ENCODE peak calls at places on chromosomes 13 and 19, in eight cellular contexts. One of them, this sample, is unnamed. For H3K4me1, the result is how much of the 10 kb centered on the place peaks cover.

GRCh38 chr19:54137913-54138776 is 583 bp downstream of the CNOT3 start:
- DNase-seq in A549: no peak
- DNase-seq in colonic mucosa: peak
- DNase-seq in esophagus squamous epithelium: no peak
- DNase-seq in HCT116: no peak
- DNase-seq in Peyer's patch: no peak
- DNase-seq in stomach: no peak
- DNase-seq in GM23338: peak
- DNase-seq in this sample: peak

GRCh38 chr13:24065172-24065571 is 95.3 kb upstream of the SPATA13 start:
- DNase-seq in GM23338: no peak
- DNase-seq in HCT116: no peak
- DNase-seq in Peyer's patch: no peak
- DNase-seq in A549: no peak
- DNase-seq in colonic mucosa: no peak
- DNase-seq in esophagus squamous epithelium: no peak
- DNase-seq in stomach: no peak
- DNase-seq in this sample: no peak

GRCh38 chr13:57631607-57632275 is at the start of gene PCDH17:
- DNase-seq in Peyer's patch: peak
- DNase-seq in GM23338: peak
- DNase-seq in stomach: peak
- DNase-seq in esophagus squamous epithelium: no peak
- DNase-seq in A549: no peak
- DNase-seq in HCT116: no peak
- DNase-seq in colonic mucosa: no peak
- DNase-seq in this sample: no peak

GRCh38 chr13:51286135-51287002 is 53.1 kb upstream of the SERPINE3 start:
- DNase-seq in esophagus squamous epithelium: no peak
- DNase-seq in stomach: peak
- DNase-seq in A549: peak
- DNase-seq in colonic mucosa: peak
- DNase-seq in GM23338: peak
- DNase-seq in Peyer's patch: peak
- DNase-seq in HCT116: peak
- DNase-seq in this sample: peak

GRCh38 chr19:4583961-4584669 is 24.6 kb upstream of the SEMA6B start:
- DNase-seq in esophagus squamous epithelium: no peak
- DNase-seq in Peyer's patch: no peak
- DNase-seq in HCT116: no peak
- DNase-seq in colonic mucosa: peak
- DNase-seq in GM23338: peak
- DNase-seq in A549: no peak
- DNase-seq in stomach: no peak
- DNase-seq in this sample: peak

GRCh38 chr13:80132741-80133601 is 208.0 kb downstream of the SPRY2 start:
- DNase-seq in HCT116: no peak
- DNase-seq in A549: peak
- DNase-seq in GM23338: peak
- DNase-seq in stomach: peak
- DNase-seq in colonic mucosa: peak
- DNase-seq in esophagus squamous epithelium: no peak
- DNase-seq in Peyer's patch: peak
- DNase-seq in this sample: no peak

GRCh38 chr13:112417079-112417478 is 40.9 kb downstream of the SPACA7 start:
- DNase-seq in colonic mucosa: no peak
- DNase-seq in GM23338: no peak
- DNase-seq in esophagus squamous epithelium: no peak
- DNase-seq in A549: no peak
- DNase-seq in HCT116: no peak
- DNase-seq in stomach: no peak
- DNase-seq in Peyer's patch: no peak
- DNase-seq in this sample: no peak

GRCh38 chr19:40811478-40812341 is 12.7 kb downstream of the EGLN2 start:
- DNase-seq in stomach: no peak
- DNase-seq in Peyer's patch: no peak
- DNase-seq in colonic mucosa: peak
- DNase-seq in esophagus squamous epithelium: no peak
- DNase-seq in HCT116: no peak
- DNase-seq in A549: no peak
- DNase-seq in GM23338: peak
- DNase-seq in this sample: no peak

GRCh38 chr13:106919093-106919492 is 351.2 kb upstream of the ARGLU1 start:
- DNase-seq in esophagus squamous epithelium: no peak
- DNase-seq in GM23338: no peak
- DNase-seq in stomach: no peak
- DNase-seq in Peyer's patch: no peak
- DNase-seq in colonic mucosa: no peak
- DNase-seq in HCT116: no peak
- DNase-seq in A549: no peak
- DNase-seq in this sample: peak

GRCh38 chr19:46979103-46979769 is 40.4 kb upstream of the NPAS1 start:
- DNase-seq in stomach: no peak
- DNase-seq in GM23338: no peak
- DNase-seq in colonic mucosa: no peak
- DNase-seq in esophagus squamous epithelium: no peak
- DNase-seq in A549: no peak
- DNase-seq in HCT116: no peak
- DNase-seq in Peyer's patch: no peak
- DNase-seq in this sample: no peak

GRCh38 chr13:43755844-43756243 is 30.9 kb downstream of the ENOX1 start:
- DNase-seq in A549: no peak
- DNase-seq in stomach: no peak
- DNase-seq in GM23338: no peak
- DNase-seq in colonic mucosa: no peak
- DNase-seq in esophagus squamous epithelium: no peak
- DNase-seq in Peyer's patch: no peak
- DNase-seq in HCT116: no peak
- DNase-seq in this sample: no peak

GRCh38 chr13:101424381-101425155 is 8.3 kb upstream of the NALCN start:
- DNase-seq in GM23338: no peak
- DNase-seq in Peyer's patch: no peak
- DNase-seq in A549: no peak
- DNase-seq in HCT116: no peak
- DNase-seq in stomach: no peak
- DNase-seq in esophagus squamous epithelium: no peak
- DNase-seq in colonic mucosa: no peak
- DNase-seq in this sample: no peak

GRCh38 chr13:110523180-110523579 is 38.3 kb downstream of the RAB20 start:
- DNase-seq in Peyer's patch: no peak
- DNase-seq in HCT116: no peak
- DNase-seq in colonic mucosa: no peak
- DNase-seq in stomach: no peak
- DNase-seq in GM23338: no peak
- DNase-seq in esophagus squamous epithelium: no peak
- DNase-seq in A549: no peak
- DNase-seq in this sample: no peak

GRCh38 chr19:38993271-38993670 is 17.7 kb upstream of the FBXO17 start:
- DNase-seq in stomach: no peak
- DNase-seq in colonic mucosa: no peak
- DNase-seq in A549: peak
- DNase-seq in esophagus squamous epithelium: no peak
- DNase-seq in Peyer's patch: no peak
- DNase-seq in GM23338: no peak
- DNase-seq in HCT116: no peak
- DNase-seq in this sample: no peak

GRCh38 chr13:31090921-31091624 is 70.6 kb downstream of the HSPH1 start:
- DNase-seq in A549: no peak
- DNase-seq in colonic mucosa: no peak
- DNase-seq in HCT116: no peak
- DNase-seq in esophagus squamous epithelium: no peak
- DNase-seq in stomach: no peak
- DNase-seq in GM23338: no peak
- DNase-seq in Peyer's patch: no peak
- DNase-seq in this sample: peak

GRCh38 chr13:109610517-109610916 is 175.9 kb downstream of the IRS2 start:
- DNase-seq in GM23338: peak
- DNase-seq in stomach: peak
- DNase-seq in A549: peak
- DNase-seq in esophagus squamous epithelium: no peak
- DNase-seq in colonic mucosa: peak
- DNase-seq in HCT116: peak
- DNase-seq in Peyer's patch: peak
- DNase-seq in this sample: peak

GRCh38 chr13:50244913-50245574 is 229.8 kb downstream of the KCNRG start:
- DNase-seq in esophagus squamous epithelium: no peak
- DNase-seq in A549: peak
- DNase-seq in Peyer's patch: no peak
- DNase-seq in GM23338: no peak
- DNase-seq in colonic mucosa: peak
- DNase-seq in stomach: peak
- DNase-seq in HCT116: peak
- DNase-seq in this sample: peak

GRCh38 chr13:48410199-48410598 is 2.7 kb downstream of the LPAR6 start:
- DNase-seq in esophagus squamous epithelium: no peak
- DNase-seq in stomach: no peak
- DNase-seq in Peyer's patch: no peak
- DNase-seq in A549: no peak
- DNase-seq in GM23338: no peak
- DNase-seq in colonic mucosa: no peak
- DNase-seq in HCT116: no peak
- DNase-seq in this sample: no peak
- H3K4me1 ChIP-seq in esophagus squamous epithelium: under half
- H3K4me1 ChIP-seq in stomach: under half
- H3K4me1 ChIP-seq in Peyer's patch: under half
- H3K4me1 ChIP-seq in A549: under half
- H3K4me1 ChIP-seq in GM23338: under half
- H3K4me1 ChIP-seq in colonic mucosa: under half
- H3K4me1 ChIP-seq in HCT116: under half
- H3K4me1 ChIP-seq in this sample: under half

GRCh38 chr13:114130708-114131580 is 1.5 kb downstream of the RASA3 start:
- DNase-seq in esophagus squamous epithelium: no peak
- DNase-seq in Peyer's patch: no peak
- DNase-seq in colonic mucosa: peak
- DNase-seq in HCT116: no peak
- DNase-seq in stomach: no peak
- DNase-seq in A549: peak
- DNase-seq in GM23338: peak
- DNase-seq in this sample: no peak

GRCh38 chr13:114129649-114130062 is 2.8 kb downstream of the RASA3 start:
- DNase-seq in GM23338: no peak
- DNase-seq in HCT116: no peak
- DNase-seq in esophagus squamous epithelium: no peak
- DNase-seq in stomach: no peak
- DNase-seq in Peyer's patch: no peak
- DNase-seq in colonic mucosa: no peak
- DNase-seq in A549: no peak
- DNase-seq in this sample: no peak

GRCh38 chr13:114128624-114129522 is 3.5 kb downstream of the RASA3 start:
- DNase-seq in GM23338: no peak
- DNase-seq in stomach: peak
- DNase-seq in A549: no peak
- DNase-seq in Peyer's patch: no peak
- DNase-seq in colonic mucosa: peak
- DNase-seq in HCT116: peak
- DNase-seq in esophagus squamous epithelium: peak
- DNase-seq in this sample: peak

GRCh38 chr13:114131581-114132418 is 623 bp downstream of the RASA3 start:
- DNase-seq in stomach: no peak
- DNase-seq in HCT116: no peak
- DNase-seq in colonic mucosa: no peak
- DNase-seq in Peyer's patch: no peak
- DNase-seq in A549: peak
- DNase-seq in GM23338: peak
- DNase-seq in esophagus squamous epithelium: no peak
- DNase-seq in this sample: no peak

GRCh38 chr13:114130131-114130707 is 2.2 kb downstream of the RASA3 start:
- DNase-seq in stomach: no peak
- DNase-seq in GM23338: no peak
- DNase-seq in Peyer's patch: no peak
- DNase-seq in colonic mucosa: no peak
- DNase-seq in A549: no peak
- DNase-seq in HCT116: no peak
- DNase-seq in esophagus squamous epithelium: no peak
- DNase-seq in this sample: no peak
- H3K4me1 ChIP-seq in stomach: under half
- H3K4me1 ChIP-seq in GM23338: under half
- H3K4me1 ChIP-seq in Peyer's patch: under half
- H3K4me1 ChIP-seq in colonic mucosa: under half
- H3K4me1 ChIP-seq in A549: under half
- H3K4me1 ChIP-seq in HCT116: under half
- H3K4me1 ChIP-seq in esophagus squamous epithelium: under half
- H3K4me1 ChIP-seq in this sample: under half

GRCh38 chr19:10517760-10518443 is 655 bp upstream of the S1PR5 start:
- DNase-seq in GM23338: peak
- DNase-seq in HCT116: no peak
- DNase-seq in colonic mucosa: no peak
- DNase-seq in A549: peak
- DNase-seq in Peyer's patch: no peak
- DNase-seq in esophagus squamous epithelium: no peak
- DNase-seq in stomach: no peak
- DNase-seq in this sample: no peak

GRCh38 chr19:10517361-10517759 is at the start of gene S1PR5:
- DNase-seq in esophagus squamous epithelium: no peak
- DNase-seq in colonic mucosa: no peak
- DNase-seq in HCT116: no peak
- DNase-seq in GM23338: peak
- DNase-seq in stomach: no peak
- DNase-seq in Peyer's patch: no peak
- DNase-seq in A549: peak
- DNase-seq in this sample: no peak

GRCh38 chr19:10520652-10521318 is 3.5 kb upstream of the S1PR5 start:
- DNase-seq in colonic mucosa: no peak
- DNase-seq in A549: no peak
- DNase-seq in HCT116: no peak
- DNase-seq in Peyer's patch: no peak
- DNase-seq in stomach: peak
- DNase-seq in esophagus squamous epithelium: no peak
- DNase-seq in GM23338: no peak
- DNase-seq in this sample: no peak

GRCh38 chr19:10518444-10519361 is 1.5 kb upstream of the S1PR5 start:
- DNase-seq in A549: no peak
- DNase-seq in colonic mucosa: no peak
- DNase-seq in stomach: no peak
- DNase-seq in Peyer's patch: no peak
- DNase-seq in GM23338: peak
- DNase-seq in HCT116: no peak
- DNase-seq in esophagus squamous epithelium: no peak
- DNase-seq in this sample: no peak

DNA sequence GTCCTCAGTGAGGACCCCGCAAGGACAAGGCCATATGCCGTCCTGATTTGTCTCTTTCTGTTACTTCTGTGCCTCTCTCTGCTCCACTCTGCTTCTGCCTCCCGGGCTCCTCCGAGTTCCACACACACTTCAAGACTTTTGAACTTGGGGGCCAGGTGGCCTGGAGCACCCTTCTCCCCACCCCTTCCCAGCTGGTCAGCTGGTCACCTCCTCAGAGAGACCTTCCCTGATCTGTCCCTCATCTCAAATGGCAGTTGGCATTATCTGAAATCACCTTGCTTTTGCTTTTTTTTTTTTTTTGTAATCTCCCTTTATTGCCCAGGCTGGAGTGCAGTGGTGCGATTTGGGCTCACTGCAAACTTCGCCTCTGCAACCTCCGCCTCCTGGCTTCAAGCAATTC is 2.2 kb upstream of the S1PR5 start:
- DNase-seq in GM23338: no peak
- DNase-seq in A549: no peak
- DNase-seq in HCT116: no peak
- DNase-seq in esophagus squamous epithelium: no peak
- DNase-seq in colonic mucosa: no peak
- DNase-seq in Peyer's patch: no peak
- DNase-seq in stomach: no peak
- DNase-seq in this sample: no peak
- H3K4me1 ChIP-seq in GM23338: under half
- H3K4me1 ChIP-seq in A549: under half
- H3K4me1 ChIP-seq in HCT116: under half
- H3K4me1 ChIP-seq in esophagus squamous epithelium: under half
- H3K4me1 ChIP-seq in colonic mucosa: under half
- H3K4me1 ChIP-seq in Peyer's patch: under half
- H3K4me1 ChIP-seq in stomach: under half
- H3K4me1 ChIP-seq in this sample: under half

GRCh38 chr19:1128111-1128510 is 24.3 kb downstream of the GPX4 start:
- DNase-seq in esophagus squamous epithelium: no peak
- DNase-seq in stomach: no peak
- DNase-seq in Peyer's patch: no peak
- DNase-seq in HCT116: no peak
- DNase-seq in GM23338: no peak
- DNase-seq in colonic mucosa: peak
- DNase-seq in A549: no peak
- DNase-seq in this sample: no peak
- H3K4me1 ChIP-seq in esophagus squamous epithelium: half or more
- H3K4me1 ChIP-seq in stomach: under half
- H3K4me1 ChIP-seq in Peyer's patch: under half
- H3K4me1 ChIP-seq in HCT116: under half
- H3K4me1 ChIP-seq in GM23338: under half
- H3K4me1 ChIP-seq in colonic mucosa: under half
- H3K4me1 ChIP-seq in A549: under half
- H3K4me1 ChIP-seq in this sample: under half